ENCODE peak calls at places on chromosome 3, in four cellular contexts. One of them, this sample, is unnamed.

GRCh38 chr3:184874709-184875644 is 63.0 kb downstream of the VPS8 start:
- DNase-seq in astrocyte: peak
- DNase-seq in PC-9: peak
- DNase-seq in CD8-positive, alpha-beta T cell: no peak
- DNase-seq in this sample: no peak

GRCh38 chr3:182861345-182861744 is 68.0 kb downstream of the ATP11B start:
- DNase-seq in astrocyte: peak
- DNase-seq in PC-9: no peak
- DNase-seq in CD8-positive, alpha-beta T cell: no peak
- DNase-seq in this sample: no peak

GRCh38 chr3:36895488-36896409 is 49.1 kb downstream of the TRANK1 start:
- DNase-seq in PC-9: no peak
- DNase-seq in astrocyte: no peak
- DNase-seq in CD8-positive, alpha-beta T cell: no peak
- DNase-seq in this sample: no peak

GRCh38 chr3:17179381-17180205 is 294.8 kb downstream of the PLCL2 start:
- DNase-seq in PC-9: no peak
- DNase-seq in astrocyte: peak
- DNase-seq in CD8-positive, alpha-beta T cell: no peak
- DNase-seq in this sample: no peak

GRCh38 chr3:278300-279064 is 81.9 kb downstream of the CHL1 start:
- DNase-seq in CD8-positive, alpha-beta T cell: no peak
- DNase-seq in PC-9: no peak
- DNase-seq in astrocyte: no peak
- DNase-seq in this sample: peak

GRCh38 chr3:16828815-16829214 is 55.9 kb upstream of the PLCL2 start:
- DNase-seq in CD8-positive, alpha-beta T cell: peak
- DNase-seq in astrocyte: peak
- DNase-seq in PC-9: peak
- DNase-seq in this sample: peak

GRCh38 chr3:56754753-56755365 is 46.9 kb downstream of the ARHGEF3 start:
- DNase-seq in PC-9: no peak
- DNase-seq in CD8-positive, alpha-beta T cell: peak
- DNase-seq in astrocyte: no peak
- DNase-seq in this sample: peak

GRCh38 chr3:27219127-27219860 is 149.9 kb downstream of the NEK10 start:
- DNase-seq in astrocyte: peak
- DNase-seq in CD8-positive, alpha-beta T cell: no peak
- DNase-seq in PC-9: peak
- DNase-seq in this sample: no peak

GRCh38 chr3:89565098-89565497 is 457.7 kb downstream of the EPHA3 start:
- DNase-seq in CD8-positive, alpha-beta T cell: no peak
- DNase-seq in PC-9: no peak
- DNase-seq in astrocyte: peak
- DNase-seq in this sample: no peak

GRCh38 chr3:125250973-125251372 is 38.4 kb upstream of the SLC12A8 start:
- DNase-seq in astrocyte: no peak
- DNase-seq in CD8-positive, alpha-beta T cell: no peak
- DNase-seq in PC-9: no peak
- DNase-seq in this sample: no peak

GRCh38 chr3:166788936-166789335 is 591.2 kb downstream of the ZBBX start:
- DNase-seq in astrocyte: no peak
- DNase-seq in CD8-positive, alpha-beta T cell: no peak
- DNase-seq in PC-9: no peak
- DNase-seq in this sample: no peak

GRCh38 chr3:114333180-114333922 is 39.5 kb downstream of the TIGIT start:
- DNase-seq in astrocyte: no peak
- DNase-seq in PC-9: no peak
- DNase-seq in CD8-positive, alpha-beta T cell: no peak
- DNase-seq in this sample: no peak

GRCh38 chr3:150520408-150520807 is 25.9 kb downstream of the SERP1 start:
- DNase-seq in PC-9: no peak
- DNase-seq in astrocyte: no peak
- DNase-seq in CD8-positive, alpha-beta T cell: no peak
- DNase-seq in this sample: no peak

GRCh38 chr3:154121236-154122095 is at the start of gene ARHGEF26:
- DNase-seq in PC-9: peak
- DNase-seq in astrocyte: peak
- DNase-seq in CD8-positive, alpha-beta T cell: peak
- DNase-seq in this sample: no peak

GRCh38 chr3:154120903-154121235 is 321 bp upstream of the ARHGEF26 start:
- DNase-seq in astrocyte: no peak
- DNase-seq in CD8-positive, alpha-beta T cell: no peak
- DNase-seq in PC-9: no peak
- DNase-seq in this sample: no peak

GRCh38 chr3:154122912-154123559 is 1.8 kb downstream of the ARHGEF26 start:
- DNase-seq in CD8-positive, alpha-beta T cell: no peak
- DNase-seq in astrocyte: peak
- DNase-seq in PC-9: no peak
- DNase-seq in this sample: no peak

GRCh38 chr3:154125378-154126030 is 4.3 kb downstream of the ARHGEF26 start:
- DNase-seq in astrocyte: no peak
- DNase-seq in CD8-positive, alpha-beta T cell: no peak
- DNase-seq in PC-9: no peak
- DNase-seq in this sample: no peak

DNA sequence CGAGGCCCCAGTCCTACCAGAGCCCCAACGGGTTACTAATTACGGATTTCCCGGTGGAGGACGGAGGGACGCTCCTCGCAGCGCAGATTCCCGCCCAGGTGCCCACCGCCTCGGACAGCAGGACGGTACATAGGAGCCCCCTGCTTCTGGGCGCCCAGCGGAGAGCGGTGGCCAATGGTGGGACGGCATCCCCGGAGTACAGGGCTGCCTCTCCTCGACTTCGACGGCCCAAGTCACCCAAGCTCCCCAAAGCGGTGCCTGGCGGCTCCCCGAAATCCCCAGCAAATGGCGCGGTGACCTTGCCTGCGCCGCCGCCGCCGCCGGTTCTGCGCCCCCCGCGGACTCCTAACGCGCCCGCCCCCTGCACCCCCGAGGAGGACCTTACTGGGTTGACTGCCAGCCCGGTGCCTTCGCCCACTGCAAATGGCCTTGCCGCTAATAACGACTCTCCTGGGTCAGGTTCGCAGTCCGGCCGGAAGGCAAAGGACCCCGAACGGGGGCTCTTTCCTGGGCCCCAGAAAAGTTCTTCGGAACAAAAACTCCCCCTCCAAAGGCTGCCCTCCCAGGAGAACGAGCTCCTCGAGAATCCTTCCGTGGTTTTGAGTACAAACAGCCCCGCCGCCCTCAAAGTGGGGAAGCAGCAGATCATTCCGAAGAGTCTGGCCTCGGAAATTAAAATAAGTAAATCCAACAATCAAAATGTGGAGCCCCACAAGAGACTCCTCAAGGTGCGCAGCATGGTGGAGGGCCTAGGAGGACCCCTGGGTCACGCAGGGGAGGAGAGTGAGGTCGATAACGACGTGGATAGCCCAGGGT is 1.1 kb downstream of the ARHGEF26 start:
- DNase-seq in PC-9: no peak
- DNase-seq in astrocyte: no peak
- DNase-seq in CD8-positive, alpha-beta T cell: no peak
- DNase-seq in this sample: no peak
- TF ChIP-seq CTCF in PC-9: no peak
- TF ChIP-seq CTCF in astrocyte: no peak
- TF ChIP-seq CTCF in CD8-positive, alpha-beta T cell: no peak
- TF ChIP-seq CTCF in this sample: no peak

DNA sequence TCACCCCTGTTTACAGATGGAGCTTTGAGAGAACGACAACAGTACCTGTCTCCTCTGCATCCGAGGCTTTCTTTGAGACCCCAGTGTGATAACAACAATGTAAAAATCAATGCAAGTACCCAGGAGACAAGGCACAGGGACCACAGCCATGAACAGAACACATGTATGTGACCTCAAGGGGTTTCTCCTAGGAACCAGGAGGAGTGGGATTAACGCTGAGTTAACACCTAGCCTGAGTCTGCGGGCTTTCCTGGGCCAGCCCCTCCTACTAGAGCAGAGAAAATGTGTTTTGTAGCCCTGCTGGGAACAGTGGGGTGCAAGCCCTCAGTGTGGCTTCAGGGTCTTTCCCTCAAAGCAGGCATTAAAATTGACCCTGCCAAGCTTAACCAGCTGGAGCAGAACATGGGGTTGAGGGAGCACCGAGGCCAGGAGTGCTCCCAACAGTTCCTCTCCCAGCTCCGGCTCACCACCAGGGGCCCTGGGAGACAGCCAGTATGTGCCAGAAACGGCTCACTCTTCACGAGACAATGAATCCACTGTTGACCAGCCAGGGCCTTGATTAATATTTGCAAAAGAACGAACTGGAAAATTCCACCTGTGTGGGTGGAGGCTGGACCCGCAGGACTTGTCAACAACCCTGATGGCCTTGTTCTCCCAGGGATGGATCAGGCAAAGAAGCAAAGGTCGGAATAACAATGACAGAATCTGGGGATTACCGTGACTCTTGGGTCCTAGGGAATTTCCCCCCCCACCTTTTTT is 3.6 kb downstream of the CHDH start:
- DNase-seq in CD8-positive, alpha-beta T cell: no peak
- DNase-seq in PC-9: no peak
- DNase-seq in astrocyte: peak
- DNase-seq in this sample: no peak
- TF ChIP-seq CTCF in CD8-positive, alpha-beta T cell: no peak
- TF ChIP-seq CTCF in PC-9: no peak
- TF ChIP-seq CTCF in astrocyte: peak
- TF ChIP-seq CTCF in this sample: no peak

GRCh38 chr3:136546718-136547117 is 205.5 kb downstream of the STAG1 start:
- DNase-seq in CD8-positive, alpha-beta T cell: no peak
- DNase-seq in PC-9: no peak
- DNase-seq in astrocyte: peak
- DNase-seq in this sample: no peak
- TF ChIP-seq CTCF in CD8-positive, alpha-beta T cell: peak
- TF ChIP-seq CTCF in PC-9: peak
- TF ChIP-seq CTCF in astrocyte: peak
- TF ChIP-seq CTCF in this sample: peak

DNA sequence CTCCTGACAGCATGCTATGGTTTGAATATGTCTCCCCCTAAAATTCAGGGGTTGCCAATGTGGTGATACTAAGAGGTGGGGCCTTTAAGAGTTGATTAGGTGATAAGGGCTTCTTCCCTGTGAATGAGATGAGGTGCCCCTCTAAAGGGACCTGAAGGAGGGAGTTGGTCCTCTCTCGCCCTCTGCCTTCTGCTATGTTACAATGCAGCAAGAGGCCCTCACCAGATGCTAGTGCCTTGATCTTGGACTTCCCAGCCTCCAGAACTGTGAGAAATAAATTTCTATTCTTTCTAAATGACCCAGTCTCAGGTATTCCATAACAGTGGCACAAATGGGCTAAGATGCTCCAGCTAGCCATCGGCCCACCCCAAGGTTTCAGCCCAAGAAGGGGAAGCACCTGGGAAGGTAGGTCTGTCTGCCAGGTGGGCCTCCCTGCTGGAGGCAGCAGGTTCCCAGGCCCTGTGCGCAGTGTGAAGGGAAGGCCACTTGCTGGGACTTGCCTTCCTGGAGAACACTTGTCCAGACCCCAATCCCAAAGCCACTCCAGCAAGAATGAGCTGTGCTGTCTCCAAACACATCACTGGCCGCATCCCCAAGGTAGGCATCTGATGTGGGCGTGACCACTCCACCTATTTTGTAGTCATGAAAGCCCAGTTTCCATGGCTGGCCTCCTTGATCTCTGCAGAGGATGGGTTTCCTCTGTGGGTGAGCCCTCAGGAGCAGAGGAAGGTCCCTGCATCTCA is 9.0 kb downstream of the TGM4 start:
- DNase-seq in CD8-positive, alpha-beta T cell: no peak
- DNase-seq in PC-9: no peak
- DNase-seq in astrocyte: no peak
- DNase-seq in this sample: no peak
- TF ChIP-seq CTCF in CD8-positive, alpha-beta T cell: no peak
- TF ChIP-seq CTCF in PC-9: no peak
- TF ChIP-seq CTCF in astrocyte: peak
- TF ChIP-seq CTCF in this sample: peak

DNA sequence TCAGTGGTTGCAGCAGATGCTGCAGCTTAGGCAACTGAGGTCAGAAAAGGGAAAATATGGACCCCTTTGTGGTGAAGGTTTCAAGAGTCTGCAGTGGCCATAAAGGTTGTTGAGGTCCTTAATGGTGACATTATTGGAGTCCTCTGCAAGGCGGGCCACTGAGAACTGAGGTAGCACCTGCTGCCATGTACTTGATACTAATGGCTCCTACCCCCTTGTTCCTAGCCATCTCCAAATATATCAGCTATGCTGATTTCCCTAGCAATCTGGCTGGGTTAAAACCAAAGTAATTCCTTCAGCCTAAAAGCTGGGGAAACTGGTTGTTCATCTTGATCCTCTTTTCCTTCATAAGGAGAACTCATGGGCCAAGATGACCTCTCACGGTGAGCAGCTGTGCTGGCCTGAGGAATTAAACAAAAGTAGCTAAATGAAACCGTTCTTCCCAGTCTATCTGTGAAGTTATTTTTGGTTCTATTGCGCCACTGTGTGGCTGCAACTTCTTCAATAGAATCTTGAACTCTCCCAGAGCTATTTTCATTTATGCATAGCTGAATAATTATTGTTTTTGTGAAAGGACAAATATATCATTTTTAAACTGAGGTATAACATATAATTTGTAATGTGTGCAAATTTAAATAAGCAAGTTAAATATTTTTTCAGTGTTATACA is 76.1 kb upstream of the PLSCR4 start:
- DNase-seq in PC-9: no peak
- DNase-seq in CD8-positive, alpha-beta T cell: no peak
- DNase-seq in astrocyte: peak
- DNase-seq in this sample: no peak
- TF ChIP-seq CTCF in PC-9: peak
- TF ChIP-seq CTCF in CD8-positive, alpha-beta T cell: no peak
- TF ChIP-seq CTCF in astrocyte: peak
- TF ChIP-seq CTCF in this sample: no peak